ENCODE peak calls at places on chromosome 6, in nine cellular contexts. A is H1, W is IMR-90, C is uterus, X is breast epithelium, H is K562, R is A549, I is transverse colon, T is ovary. S is an unnamed sample.

GRCh38 chr6:160882741-160883340 is 108.7 kb upstream of the MAP3K4 start:
- DNase-seq in A (no peak), W (no peak), C (no peak), X (no peak), H (no peak), R (no peak), I (no peak), T (no peak), S (no peak)

GRCh38 chr6:109453594-109454482 is 1.7 kb downstream of the MICAL1 start:
- DNase-seq in A (no peak), W (no peak), C (peak; percentile 51), X (no peak), H (no peak), R (no peak), I (no peak), T (no peak), S (no peak)

GRCh38 chr6:27111743-27112142 is 135.8 kb upstream of the PRSS16 start:
- DNase-seq in A (no peak), W (no peak), C (no peak), X (no peak), H (no peak), R (no peak), I (no peak), T (no peak), S (no peak)

GRCh38 chr6:83464741-83465140 is 33.9 kb upstream of the ME1 start:
- DNase-seq in A (no peak), W (no peak), C (no peak), X (no peak), H (no peak), R (no peak), I (peak; percentile 16), T (no peak), S (no peak)

GRCh38 chr6:2749972-2750600 is 636 bp downstream of the MYLK4 start:
- DNase-seq in A (peak; percentile 81), W (peak; percentile 60), C (peak; percentile 56), X (no peak), H (peak; percentile 73), R (peak; percentile 50), I (peak; percentile 70), T (no peak), S (peak; percentile 67)

GRCh38 chr6:45619211-45619760 is 241.6 kb upstream of the SUPT3H start:
- DNase-seq in A (no peak), W (no peak), C (no peak), X (no peak), H (no peak), R (no peak), I (no peak), T (no peak), S (no peak)

GRCh38 chr6:85421963-85422362 is 27.9 kb upstream of the NT5E start:
- DNase-seq in A (no peak), W (peak; percentile 77), C (no peak), X (no peak), H (no peak), R (no peak), I (no peak), T (no peak), S (no peak)

GRCh38 chr6:108804976-108805375 is 43.2 kb upstream of the ARMC2 start:
- DNase-seq in A (no peak), W (no peak), C (no peak), X (no peak), H (no peak), R (no peak), I (no peak), T (no peak), S (no peak)

GRCh38 chr6:41344865-41345264 is 9.5 kb downstream of the NCR2 start:
- DNase-seq in A (peak; percentile 23), W (no peak), C (no peak), X (no peak), H (no peak), R (no peak), I (no peak), T (no peak), S (no peak)

GRCh38 chr6:113825776-113826175 is 31.4 kb upstream of the MARCKS start:
- DNase-seq in A (no peak), W (peak; percentile 84), C (peak; percentile 80), X (peak; percentile 80), H (no peak), R (no peak), I (peak; percentile 77), T (peak; percentile 80), S (peak; percentile 90)

GRCh38 chr6:34867484-34867883 is 20.4 kb downstream of the TAF11 start:
- DNase-seq in A (no peak), W (no peak), C (no peak), X (no peak), H (no peak), R (peak; percentile 7), I (no peak), T (no peak), S (no peak)

GRCh38 chr6:106372838-106373501 is 12.5 kb downstream of the CRYBG1 start:
- DNase-seq in A (no peak), W (no peak), C (no peak), X (no peak), H (no peak), R (no peak), I (no peak), T (no peak), S (no peak)

GRCh38 chr6:18025591-18025990 is 38.2 kb upstream of the KIF13A start:
- DNase-seq in A (no peak), W (peak; percentile 32), C (no peak), X (no peak), H (no peak), R (no peak), I (no peak), T (no peak), S (no peak)

GRCh38 chr6:121780325-121781313 is 345.2 kb downstream of the GJA1 start:
- DNase-seq in A (no peak), W (peak; percentile 92), C (peak; percentile 85), X (peak; percentile 85), H (no peak), R (peak; percentile 43), I (no peak), T (peak; percentile 70), S (no peak)

GRCh38 chr6:90123796-90124195 is 172.8 kb downstream of the BACH2 start:
- DNase-seq in A (no peak), W (peak; percentile 64), C (no peak), X (no peak), H (peak; percentile 31), R (no peak), I (no peak), T (no peak), S (no peak)

DNA sequence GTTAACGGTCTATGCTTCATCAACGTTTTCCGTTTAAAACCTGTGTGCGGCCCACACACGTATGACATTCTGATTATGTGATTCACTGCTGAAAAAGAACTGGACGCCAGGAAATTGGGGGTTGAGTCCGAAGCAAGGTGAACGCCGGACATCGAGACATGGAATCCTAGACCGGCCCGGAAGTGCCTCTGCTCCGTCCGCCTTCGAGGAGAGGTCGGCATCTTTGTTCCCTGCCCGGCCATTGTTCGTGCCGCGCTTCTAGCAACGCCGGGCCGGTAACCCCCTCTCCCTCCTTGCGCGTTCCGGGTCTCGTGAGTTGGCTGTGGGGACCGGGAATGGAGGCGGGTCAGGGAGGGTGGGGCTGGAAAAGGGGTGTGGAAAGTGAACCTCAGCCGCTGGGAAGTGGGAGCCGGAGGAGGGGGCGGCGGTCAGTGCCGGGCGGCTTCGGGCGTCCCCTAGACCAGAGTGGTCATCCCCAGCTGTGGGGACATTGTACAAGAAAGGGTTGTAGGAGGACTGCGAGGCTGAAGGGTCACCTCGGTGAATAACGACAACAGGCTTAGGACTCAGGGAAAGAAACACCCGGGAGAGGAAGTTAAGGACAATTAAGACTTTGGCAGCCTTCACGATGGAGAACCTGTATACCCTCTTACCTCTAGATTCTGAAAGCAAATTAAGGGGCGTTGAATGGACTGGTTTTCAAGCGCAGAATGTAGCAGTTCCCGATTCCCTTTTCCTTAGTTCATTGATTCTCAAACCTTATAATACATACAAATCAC is at the start of gene ZSCAN9:
- DNase-seq in A (peak; percentile 82), W (peak; percentile 89), C (peak; percentile 89), X (peak; percentile 70), H (peak; percentile 83), R (peak; percentile 90), I (peak; percentile 86), T (peak; percentile 83), S (peak; percentile 83)
- TF ChIP-seq POLR2A in A (no peak), W (no peak), C (no peak), X (no peak), H (peak; percentile 91), R (peak; percentile 58), I (peak; percentile 31), T (peak; percentile 20), S (no peak)

GRCh38 chr6:75600694-75601265 is 900 bp upstream of the SENP6 start:
- DNase-seq in A (no peak), W (no peak), C (no peak), X (no peak), H (no peak), R (no peak), I (no peak), T (no peak), S (no peak)
- H3K4me3 ChIP-seq in A (peak overlapping the region; percentile 93), W (no peak overlapping the region), C (peak overlapping the region; percentile 81), X (peak overlapping the region; percentile 85), H (no peak overlapping the region), R (peak overlapping the region; percentile 78), I (peak overlapping the region; percentile 91), T (peak overlapping the region; percentile 82), S (peak overlapping the region; percentile 71)

GRCh38 chr6:6700871-6701270 is 112.4 kb downstream of the LY86 start:
- DNase-seq in A (no peak), W (no peak), C (no peak), X (no peak), H (no peak), R (no peak), I (no peak), T (no peak), S (no peak)

GRCh38 chr6:6700421-6700820 is 111.9 kb downstream of the LY86 start:
- DNase-seq in A (no peak), W (no peak), C (no peak), X (no peak), H (no peak), R (no peak), I (no peak), T (no peak), S (no peak)

GRCh38 chr6:6701864-6702263 is 113.3 kb downstream of the LY86 start:
- DNase-seq in A (no peak), W (no peak), C (no peak), X (no peak), H (peak; percentile 58), R (no peak), I (peak; percentile 61), T (no peak), S (no peak)

GRCh38 chr6:6697620-6698019 is 109.1 kb downstream of the LY86 start:
- DNase-seq in A (no peak), W (no peak), C (no peak), X (no peak), H (no peak), R (no peak), I (peak; percentile 57), T (no peak), S (no peak)

GRCh38 chr6:6699741-6700367 is 111.3 kb downstream of the LY86 start:
- DNase-seq in A (no peak), W (peak; percentile 91), C (peak; percentile 74), X (peak; percentile 62), H (peak; percentile 37), R (peak; percentile 81), I (peak; percentile 93), T (peak; percentile 87), S (peak; percentile 86)
- TF ChIP-seq POLR2A in A (no peak), W (no peak), C (no peak), X (no peak), H (no peak), R (no peak), I (no peak), T (no peak), S (no peak)

DNA sequence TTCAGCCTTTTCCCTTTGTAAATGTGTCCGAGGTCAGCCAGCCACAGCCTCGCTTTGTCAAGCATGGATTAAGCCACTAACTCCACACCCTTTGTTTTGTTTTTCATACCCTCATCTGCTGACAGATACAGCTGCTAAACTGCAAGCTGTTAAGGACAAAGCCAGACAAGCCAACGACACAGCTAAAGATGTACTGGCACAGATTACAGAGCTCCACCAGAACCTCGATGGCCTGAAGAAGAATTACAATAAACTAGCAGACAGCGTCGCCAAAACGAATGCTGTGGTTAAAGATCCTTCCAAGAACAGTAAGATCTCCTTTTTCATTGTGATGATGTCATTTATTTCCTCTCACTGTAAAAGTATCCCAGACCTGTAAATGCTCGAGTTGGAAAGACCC is 269.3 kb downstream of the ARHGAP18 start:
- DNase-seq in A (no peak), W (peak; percentile 20), C (no peak), X (no peak), H (peak; percentile 15), R (peak; percentile 5), I (no peak), T (no peak), S (no peak)
- H3K4me3 ChIP-seq in A (no peak overlapping the region), W (no peak overlapping the region), C (no peak overlapping the region), X (no peak overlapping the region), H (no peak overlapping the region), R (no peak overlapping the region), I (no peak overlapping the region), T (no peak overlapping the region), S (no peak overlapping the region)